ENCODE peak calls at places on chromosomes 6 and 20, in eight cellular contexts. R, H, V, F, Y, E, U and S are unnamed samples. For H3K36me3, the result is how much of the 10 kb centered on the place peaks cover.

GRCh38 chr6:39366875-39367618 is 44.5 kb upstream of the KCNK16 start:
- DNase-seq in F (no peak), R (no peak), E (no peak), V (no peak), H (no peak), Y (no peak), U (no peak), S (no peak)

GRCh38 chr6:15464211-15464725 is 198.6 kb downstream of the DTNBP1 start:
- DNase-seq in E (no peak), U (no peak), R (peak), Y (peak), H (peak), F (peak), V (peak), S (peak)

GRCh38 chr20:48150568-48150967 is 365.3 kb upstream of the SULF2 start:
- DNase-seq in F (no peak), H (no peak), E (no peak), Y (no peak), V (no peak), R (no peak), U (no peak), S (no peak)

GRCh38 chr20:58718121-58718563 is 25.5 kb downstream of the NPEPL1 start:
- DNase-seq in V (no peak), U (no peak), E (no peak), H (no peak), F (peak), R (peak), Y (no peak), S (peak)

GRCh38 chr20:39775110-39775509 is 813.0 kb downstream of the DHX35 start:
- DNase-seq in F (no peak), E (peak), H (no peak), R (peak), Y (no peak), V (no peak), U (no peak), S (no peak)

GRCh38 chr6:169966312-169967181 is 215.1 kb downstream of the ERMARD start:
- DNase-seq in V (no peak), Y (no peak), F (no peak), H (no peak), U (peak), E (no peak), R (peak), S (no peak)

GRCh38 chr6:55756711-55757110 is 118.7 kb downstream of the BMP5 start:
- DNase-seq in V (no peak), H (no peak), F (no peak), R (no peak), U (no peak), Y (no peak), E (no peak), S (no peak)

GRCh38 chr20:45114465-45115385 is at the start of gene WFDC5:
- DNase-seq in Y (no peak), H (peak), E (no peak), F (no peak), V (no peak), U (no peak), R (no peak), S (no peak)

GRCh38 chr6:6002809-6003333 is 3.9 kb downstream of the NRN1 start:
- DNase-seq in E (no peak), R (no peak), U (no peak), H (no peak), Y (no peak), V (no peak), F (no peak), S (no peak)

GRCh38 chr6:31285496-31285895 is 13.6 kb upstream of the HLA-C start:
- DNase-seq in F (no peak), V (no peak), E (no peak), Y (no peak), H (no peak), R (no peak), U (no peak), S (no peak)

GRCh38 chr6:123945386-123945785 is 141.7 kb downstream of the NKAIN2 start:
- DNase-seq in U (no peak), V (no peak), Y (no peak), F (no peak), H (peak), E (no peak), R (no peak), S (no peak)

GRCh38 chr6:37788259-37788658 is 31.3 kb upstream of the ZFAND3 start:
- DNase-seq in Y (no peak), U (no peak), R (no peak), V (peak), H (no peak), E (no peak), F (no peak), S (no peak)

GRCh38 chr6:47111685-47112084 is 69.6 kb upstream of the ADGRF1 start:
- DNase-seq in Y (no peak), E (no peak), F (no peak), R (peak), U (no peak), V (peak), H (no peak), S (peak)

GRCh38 chr6:100177956-100178355 is 183.9 kb upstream of the MCHR2 start:
- DNase-seq in E (no peak), U (no peak), H (no peak), R (no peak), F (peak), V (no peak), Y (peak), S (no peak)

GRCh38 chr20:44336086-44336485 is 757 bp upstream of the R3HDML start:
- DNase-seq in R (no peak), Y (peak), U (no peak), H (no peak), E (no peak), F (no peak), V (no peak), S (peak)

GRCh38 chr6:15504040-15504491 is 158.8 kb downstream of the DTNBP1 start:
- DNase-seq in U (no peak), Y (no peak), V (no peak), E (peak), R (no peak), H (no peak), F (no peak), S (no peak)

GRCh38 chr20:47681977-47682812 is 103.1 kb downstream of the SULF2 start:
- DNase-seq in H (no peak), Y (peak), V (no peak), R (no peak), U (no peak), F (peak), E (peak), S (peak)

GRCh38 chr20:8608470-8608869 is 460.4 kb upstream of the PLCB4 start:
- DNase-seq in F (no peak), Y (no peak), R (no peak), V (no peak), H (no peak), U (no peak), E (no peak), S (no peak)

GRCh38 chr6:157304840-157305675 is 18.3 kb downstream of the TMEM242 start:
- DNase-seq in U (no peak), F (peak), E (no peak), V (no peak), R (peak), H (no peak), Y (no peak), S (no peak)

GRCh38 chr6:6285679-6286078 is 34.8 kb downstream of the F13A1 start:
- DNase-seq in U (no peak), R (no peak), E (no peak), F (no peak), H (no peak), Y (no peak), V (no peak), S (no peak)

GRCh38 chr6:39602590-39603319 is 122.5 kb downstream of the KIF6 start:
- DNase-seq in U (no peak), V (no peak), F (no peak), R (no peak), E (no peak), H (no peak), Y (no peak), S (no peak)

GRCh38 chr6:34508425-34508824 is 42.5 kb downstream of the PACSIN1 start:
- DNase-seq in Y (no peak), E (no peak), V (no peak), H (no peak), F (no peak), R (no peak), U (no peak), S (no peak)

GRCh38 chr6:112086744-112087135 is 542 bp downstream of the TUBE1 start:
- DNase-seq in V (peak), F (no peak), Y (peak), R (no peak), U (no peak), E (no peak), H (peak), S (peak)

GRCh38 chr20:23361108-23361650 is 803 bp upstream of the GZF1 start:
- DNase-seq in E (no peak), R (peak), F (no peak), Y (no peak), U (no peak), V (peak), H (no peak), S (no peak)

GRCh38 chr20:44609006-44609510 is 26.7 kb downstream of the PKIG start:
- DNase-seq in U (no peak), Y (no peak), V (no peak), R (no peak), E (no peak), H (no peak), F (no peak), S (no peak)

GRCh38 chr20:62405108-62405980 is 1.7 kb downstream of the CABLES2 start:
- DNase-seq in F (no peak), Y (peak), V (peak), E (peak), U (no peak), H (no peak), R (no peak), S (peak)

GRCh38 chr6:145187491-145188206 is 547.7 kb downstream of the EPM2A start:
- DNase-seq in H (no peak), V (no peak), Y (no peak), U (no peak), R (no peak), F (no peak), E (no peak), S (no peak)

GRCh38 chr6:42140051-42140450 is 2.4 kb downstream of the C6orf132 start:
- DNase-seq in V (peak), U (no peak), H (no peak), F (no peak), Y (no peak), E (no peak), R (peak), S (no peak)

GRCh38 chr6:50380409-50381105 is 330.8 kb upstream of the DEFB112 start:
- DNase-seq in H (no peak), Y (no peak), F (no peak), E (no peak), V (no peak), U (no peak), R (no peak), S (no peak)

GRCh38 chr6:51830666-51831065 is 256.7 kb downstream of the PKHD1 start:
- DNase-seq in H (no peak), F (no peak), V (peak), E (no peak), Y (no peak), R (no peak), U (no peak), S (no peak)

GRCh38 chr6:51827580-51827979 is 259.8 kb downstream of the PKHD1 start:
- DNase-seq in H (no peak), F (peak), Y (no peak), V (no peak), U (no peak), R (no peak), E (no peak), S (no peak)
- TF ChIP-seq CTCF in H (no peak), F (no peak), Y (no peak), V (no peak), U (no peak), R (no peak), E (no peak), S (no peak)

GRCh38 chr20:11952621-11953020 is 34.9 kb downstream of the BTBD3 start:
- DNase-seq in R (no peak), Y (no peak), E (no peak), H (no peak), V (peak), F (no peak), U (no peak), S (no peak)
- H3K36me3 ChIP-seq in R (under half), Y (under half), E (under half), H (under half), V (under half), F (under half), U (under half), S (under half)

DNA sequence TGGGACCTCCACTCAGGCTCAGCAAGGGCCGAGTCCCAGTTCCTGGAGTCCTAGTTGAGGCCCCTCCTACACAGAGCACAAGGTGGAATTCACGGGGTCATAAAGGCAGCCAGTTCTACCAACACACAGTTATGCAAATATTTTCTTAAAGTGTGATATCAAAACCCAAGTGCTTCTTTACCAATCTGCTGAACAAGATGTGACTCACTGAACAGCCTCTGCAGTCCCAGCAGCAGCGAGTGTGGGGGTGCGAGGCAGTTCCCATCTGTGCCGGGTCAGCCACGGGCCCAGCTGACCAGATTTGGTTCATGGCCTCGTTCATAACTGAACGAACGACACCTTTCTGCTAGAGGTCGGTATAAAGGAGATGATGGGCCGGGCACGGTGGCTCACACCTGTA is 4.5 kb upstream of the TCEA2 start:
- DNase-seq in F (no peak), V (peak), H (no peak), R (no peak), U (no peak), Y (no peak), E (no peak), S (no peak)
- H3K4me3 ChIP-seq in F (no peak), V (no peak), H (no peak), R (no peak), U (no peak), Y (no peak), E (no peak), S (no peak)

GRCh38 chr6:130041594-130041993 is 23.2 kb downstream of the L3MBTL3 start:
- DNase-seq in E (no peak), R (no peak), H (peak), F (no peak), U (no peak), V (no peak), Y (no peak), S (no peak)

GRCh38 chr6:130050230-130050629 is 31.8 kb downstream of the L3MBTL3 start:
- DNase-seq in Y (no peak), F (no peak), R (no peak), H (no peak), E (no peak), V (no peak), U (no peak), S (no peak)

GRCh38 chr6:130046711-130047439 is 28.5 kb downstream of the L3MBTL3 start:
- DNase-seq in R (no peak), H (no peak), V (no peak), E (no peak), U (no peak), Y (no peak), F (no peak), S (no peak)

GRCh38 chr6:130043344-130043743 is 25.0 kb downstream of the L3MBTL3 start:
- DNase-seq in F (peak), R (no peak), Y (no peak), E (no peak), V (no peak), H (no peak), U (no peak), S (no peak)

DNA sequence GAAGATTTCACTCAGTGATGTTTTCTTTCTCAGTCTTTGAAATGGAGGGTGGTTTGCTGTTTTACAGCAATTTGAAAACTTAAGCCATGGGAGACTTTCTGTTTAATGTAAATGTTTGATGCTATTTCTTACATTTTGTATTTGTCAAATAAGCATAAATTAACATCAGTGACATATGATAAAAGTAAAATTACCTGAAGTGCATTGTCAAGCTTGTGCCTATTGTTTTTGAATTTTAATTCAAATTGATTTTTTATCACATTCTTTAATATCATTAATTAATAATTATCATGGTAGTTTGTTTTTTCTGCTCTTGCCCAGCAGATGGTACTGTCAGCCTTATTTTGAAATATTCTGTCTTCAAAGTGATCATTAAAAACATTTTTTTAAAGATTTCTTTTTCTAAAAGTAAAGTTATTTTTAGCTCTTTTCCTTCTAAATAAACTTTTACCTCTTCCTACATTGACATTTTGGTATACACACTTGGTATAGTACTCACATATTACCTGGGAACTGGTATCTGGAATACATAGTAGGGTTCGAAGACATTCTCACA is 29.1 kb downstream of the L3MBTL3 start:
- DNase-seq in V (no peak), H (no peak), F (no peak), R (no peak), Y (no peak), E (no peak), U (no peak), S (no peak)
- TF ChIP-seq CTCF in V (peak), H (no peak), F (peak), R (no peak), Y (no peak), E (no peak), U (no peak), S (no peak)

DNA sequence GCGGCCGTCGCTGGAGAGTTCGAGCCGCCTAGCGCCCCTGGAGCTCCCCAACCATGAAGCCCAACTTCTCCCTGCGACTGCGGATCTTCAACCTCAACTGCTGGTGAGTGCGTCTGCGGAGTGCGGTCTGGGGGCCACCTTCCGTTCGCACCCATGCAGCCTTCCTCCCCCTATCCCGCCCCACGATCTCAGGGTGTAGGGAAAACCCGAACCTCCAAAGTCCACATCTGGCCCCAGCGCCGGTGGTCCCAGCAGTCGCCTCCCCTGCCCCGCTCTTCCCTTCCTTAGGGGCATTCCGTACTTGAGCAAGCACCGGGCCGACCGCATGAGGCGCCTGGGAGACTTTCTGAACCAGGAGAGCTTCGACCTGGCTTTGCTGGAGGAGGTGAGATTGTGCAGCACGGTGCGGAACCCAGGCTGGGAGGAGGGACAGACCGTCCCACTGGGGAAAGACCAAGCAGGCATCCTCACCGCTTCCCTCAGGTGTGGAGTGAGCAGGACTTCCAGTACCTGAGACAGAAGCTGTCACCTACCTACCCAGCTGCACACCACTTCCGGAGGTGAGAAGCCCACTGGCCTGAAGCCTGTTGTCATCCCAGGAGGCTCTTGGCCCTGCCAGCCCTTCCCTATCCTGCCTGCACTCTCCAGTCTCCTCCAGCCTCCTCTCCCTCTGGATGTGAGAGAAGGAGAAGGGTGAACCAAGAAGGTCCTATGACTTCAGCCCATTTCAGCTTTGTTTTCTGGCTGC is 719 bp downstream of the SMPD2 start:
- DNase-seq in F (no peak), V (peak), Y (peak), U (no peak), E (peak), R (peak), H (peak), S (peak)
- H3K36me3 ChIP-seq in F (under half), V (under half), Y (under half), U (under half), E (under half), R (under half), H (under half), S (under half)

DNA sequence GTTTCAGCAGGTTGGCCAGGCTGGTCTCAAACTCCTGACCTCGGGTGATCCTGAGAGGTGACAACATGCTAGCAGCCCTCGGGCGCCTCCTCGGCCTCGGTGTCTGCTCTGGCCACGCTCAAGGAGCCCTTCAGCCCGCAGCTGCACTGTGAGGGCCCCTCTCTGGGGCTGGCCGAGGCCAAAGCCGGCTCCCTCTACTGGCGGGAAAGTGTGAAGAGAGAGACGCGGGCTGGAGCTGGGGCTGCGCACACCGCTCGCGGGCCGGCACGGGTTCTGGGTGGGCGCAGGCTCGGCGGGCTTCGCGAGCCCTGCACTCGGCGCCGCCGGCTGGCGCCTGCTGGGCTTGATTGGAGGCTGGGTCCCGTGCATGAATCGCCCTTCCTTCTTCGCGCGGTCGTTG is 80.8 kb upstream of the RBM24 start:
- DNase-seq in U (no peak), Y (no peak), R (no peak), F (no peak), V (no peak), E (no peak), H (no peak), S (no peak)
- H3K4me3 ChIP-seq in U (no peak), Y (no peak), R (no peak), F (no peak), V (no peak), E (no peak), H (no peak), S (no peak)